ENCODE peak calls at places on chromosomes 16 and 17, in eight cellular contexts. V is cardiac muscle cell; A is right cardiac atrium; Y is CD8-positive, alpha-beta T cell; N is adrenal gland; L is lung; C is left ventricle myocardium inferior; B is heart right ventricle. Q is an unnamed sample. For H3K9me3, the result is how much of the 10 kb centered on the place peaks cover.

GRCh38 chr17:50665838-50666237 is 31.2 kb downstream of the ABCC3 start:
- DNase-seq in V (no peak), A (no peak), Y (no peak), N (no peak), L (no peak), C (no peak), B (no peak), Q (no peak)

GRCh38 chr16:31093132-31093703 is 1.4 kb downstream of the VKORC1 start:
- DNase-seq in V (peak), A (peak), Y (no peak), N (no peak), L (no peak), C (no peak), B (no peak), Q (no peak)

GRCh38 chr17:28724500-28725165 is 1.4 kb downstream of the TLCD1 start:
- DNase-seq in V (no peak), A (peak), Y (no peak), N (no peak), L (no peak), C (no peak), B (no peak), Q (no peak)

GRCh38 chr16:52548261-52549010 is 1.5 kb upstream of the TOX3 start:
- DNase-seq in V (peak), A (no peak), Y (no peak), N (no peak), L (no peak), C (no peak), B (no peak), Q (no peak)

GRCh38 chr17:50181601-50182345 is 16.0 kb downstream of the SGCA start:
- DNase-seq in V (no peak), A (peak), Y (no peak), N (no peak), L (no peak), C (no peak), B (no peak), Q (no peak)

GRCh38 chr17:78571329-78571728 is 5.9 kb downstream of the DNAH17 start:
- DNase-seq in V (no peak), A (peak), Y (no peak), N (no peak), L (no peak), C (no peak), B (no peak), Q (no peak)

GRCh38 chr17:65489413-65490170 is 71.9 kb downstream of the AXIN2 start:
- DNase-seq in V (no peak), A (no peak), Y (no peak), N (no peak), L (no peak), C (no peak), B (no peak), Q (no peak)

GRCh38 chr17:7541074-7541621 is 7.7 kb upstream of the TNFSF12 start:
- DNase-seq in V (no peak), A (no peak), Y (no peak), N (no peak), L (no peak), C (no peak), B (no peak), Q (no peak)

GRCh38 chr17:59375858-59376257 is 44.4 kb downstream of the YPEL2 start:
- DNase-seq in V (no peak), A (no peak), Y (no peak), N (no peak), L (no peak), C (no peak), B (no peak), Q (no peak)

GRCh38 chr16:10256855-10257641 is 74.8 kb upstream of the GRIN2A start:
- DNase-seq in V (peak), A (peak), Y (peak), N (peak), L (no peak), C (no peak), B (peak), Q (no peak)

DNA sequence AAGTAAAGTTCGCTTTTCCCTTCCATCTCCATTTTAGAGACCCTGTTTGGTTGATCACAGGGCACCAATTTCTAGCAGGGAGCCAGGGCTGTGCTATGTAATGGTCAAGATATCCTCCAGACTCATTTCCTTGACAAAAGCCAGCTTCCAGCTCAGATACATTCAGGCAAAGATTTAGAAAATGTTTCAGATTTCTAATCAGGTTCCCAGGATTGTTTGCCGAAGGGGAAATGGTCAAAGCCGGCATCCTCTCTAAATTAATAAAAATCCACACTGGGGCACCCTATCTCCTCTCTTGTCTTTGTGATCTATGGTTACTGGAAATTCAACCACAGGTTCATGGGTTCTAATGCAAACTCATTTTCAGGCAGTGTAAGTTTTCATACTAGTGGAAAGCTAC is 686.8 kb upstream of the KIF2B start:
- DNase-seq in V (no peak), A (no peak), Y (no peak), N (no peak), L (no peak), C (no peak), B (no peak), Q (no peak)
- H3K9me3 ChIP-seq in V (under half), A (under half), Y (under half), N (under half), L (under half), C (under half), B (under half), Q (under half)

GRCh38 chr16:49462989-49463371 is 89.4 kb downstream of the C16orf78 start:
- DNase-seq in V (no peak), A (no peak), Y (peak), N (no peak), L (no peak), C (no peak), B (no peak), Q (no peak)
- H3K9me3 ChIP-seq in V (under half), A (under half), Y (under half), N (under half), L (under half), C (under half), B (under half), Q (under half)

GRCh38 chr16:64629622-64630021 is 492.2 kb downstream of the CDH11 start:
- DNase-seq in V (no peak), A (no peak), Y (no peak), N (no peak), L (no peak), C (no peak), B (no peak), Q (no peak)

GRCh38 chr16:64626771-64627170 is 495.1 kb downstream of the CDH11 start:
- DNase-seq in V (no peak), A (no peak), Y (no peak), N (no peak), L (no peak), C (no peak), B (no peak), Q (no peak)

GRCh38 chr16:64627288-64627687 is 494.6 kb downstream of the CDH11 start:
- DNase-seq in V (no peak), A (no peak), Y (no peak), N (no peak), L (no peak), C (no peak), B (no peak), Q (no peak)

GRCh38 chr16:64627781-64628180 is 494.1 kb downstream of the CDH11 start:
- DNase-seq in V (no peak), A (peak), Y (no peak), N (no peak), L (no peak), C (peak), B (peak), Q (no peak)
- H3K9me3 ChIP-seq in V (under half), A (under half), Y (under half), N (under half), L (under half), C (under half), B (under half), Q (under half)

GRCh38 chr16:5000573-5001001 is 33.1 kb downstream of the NAGPA start:
- DNase-seq in V (no peak), A (no peak), Y (no peak), N (no peak), L (no peak), C (no peak), B (no peak), Q (no peak)
- H3K9me3 ChIP-seq in V (under half), A (under half), Y (under half), N (under half), L (under half), C (under half), B (under half), Q (under half)

DNA sequence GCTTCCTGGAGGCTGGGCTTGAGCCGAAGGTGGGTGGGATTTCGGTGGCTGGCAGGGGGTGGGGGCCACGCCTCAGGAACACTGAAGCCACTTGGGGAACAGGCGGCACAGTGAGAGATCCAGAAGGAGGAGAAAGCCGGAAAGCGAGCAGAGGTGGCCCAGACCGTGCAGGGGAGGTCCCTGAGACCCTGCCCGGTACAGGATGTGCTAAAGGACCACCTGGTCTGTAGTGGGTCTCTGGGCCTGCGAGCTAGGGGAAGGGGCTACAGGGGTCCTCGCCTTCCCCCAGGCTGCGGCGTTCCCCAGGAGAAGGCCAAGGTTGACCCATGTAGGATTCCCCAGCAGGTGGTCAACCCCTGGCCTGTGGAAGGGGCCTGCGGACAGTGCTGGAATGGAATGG is at the start of gene TLE7:
- DNase-seq in V (no peak), A (no peak), Y (no peak), N (no peak), L (no peak), C (no peak), B (no peak), Q (no peak)
- H3K9me3 ChIP-seq in V (under half), A (under half), Y (under half), N (under half), L (under half), C (half or more), B (under half), Q (under half)

DNA sequence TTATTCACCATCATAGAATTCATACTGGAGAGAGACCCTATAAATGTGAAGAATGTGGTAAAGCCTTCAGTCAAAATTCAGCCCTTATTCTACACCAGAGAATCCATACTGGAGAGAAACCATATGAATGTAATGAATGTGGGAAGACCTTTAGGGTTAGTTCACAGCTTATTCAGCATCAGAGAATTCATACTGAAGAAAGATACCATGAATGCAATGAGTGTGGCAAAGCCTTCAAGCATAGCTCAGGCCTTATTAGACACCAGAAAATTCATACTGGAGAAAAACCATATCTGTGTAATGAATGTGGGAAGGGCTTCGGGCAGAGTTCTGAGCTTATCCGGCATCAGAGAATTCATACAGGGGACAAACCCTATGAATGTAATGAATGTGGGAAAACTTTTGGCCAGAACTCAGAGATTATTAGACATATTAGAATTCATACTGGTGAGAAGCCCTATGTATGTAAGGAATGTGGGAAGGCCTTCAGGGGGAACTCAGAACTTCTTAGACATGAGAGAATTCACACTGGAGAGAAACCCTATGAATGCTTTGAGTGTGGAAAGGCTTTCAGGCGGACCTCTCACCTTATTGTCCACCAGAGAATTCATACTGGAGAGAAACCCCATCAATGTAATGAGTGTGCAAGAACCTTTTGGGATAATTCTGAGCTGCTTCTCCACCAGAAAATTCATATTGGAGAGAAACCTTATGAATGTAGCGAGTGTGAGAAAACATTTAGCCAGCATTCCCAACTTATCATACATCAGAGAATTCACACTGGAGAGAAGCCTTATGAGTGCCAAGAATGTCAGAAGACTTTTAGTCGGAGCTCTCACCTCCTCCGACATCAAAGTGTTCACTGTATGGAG is 14.1 kb downstream of the ZFP3 start:
- DNase-seq in V (no peak), A (no peak), Y (no peak), N (no peak), L (no peak), C (no peak), B (no peak), Q (no peak)
- H3K9me3 ChIP-seq in V (under half), A (under half), Y (half or more), N (under half), L (under half), C (half or more), B (half or more), Q (half or more)

GRCh38 chr17:6423931-6424330 is 11.0 kb downstream of the AIPL1 start:
- DNase-seq in V (no peak), A (no peak), Y (no peak), N (no peak), L (no peak), C (no peak), B (no peak), Q (no peak)
- H3K9me3 ChIP-seq in V (under half), A (under half), Y (under half), N (under half), L (under half), C (under half), B (under half), Q (under half)

GRCh38 chr17:22506861-22507260 is 814.5 kb downstream of the KCNJ18 start:
- DNase-seq in V (no peak), A (no peak), Y (no peak), N (no peak), L (no peak), C (no peak), B (no peak), Q (no peak)

GRCh38 chr17:22505660-22506059 is 813.3 kb downstream of the KCNJ18 start:
- DNase-seq in V (no peak), A (no peak), Y (no peak), N (no peak), L (no peak), C (no peak), B (no peak), Q (no peak)

GRCh38 chr17:22510504-22510903 is 818.2 kb downstream of the KCNJ18 start:
- DNase-seq in V (no peak), A (no peak), Y (no peak), N (no peak), L (no peak), C (no peak), B (no peak), Q (no peak)

GRCh38 chr17:22506231-22506630 is 813.9 kb downstream of the KCNJ18 start:
- DNase-seq in V (no peak), A (no peak), Y (no peak), N (no peak), L (no peak), C (no peak), B (no peak), Q (no peak)

GRCh38 chr17:22507823-22508222 is 815.5 kb downstream of the KCNJ18 start:
- DNase-seq in V (no peak), A (no peak), Y (no peak), N (no peak), L (no peak), C (no peak), B (no peak), Q (no peak)
- H3K9me3 ChIP-seq in V (under half), A (under half), Y (under half), N (under half), L (under half), C (under half), B (under half), Q (under half)